ENCODE peak calls at places on chromosomes 13 and 19, in five cellular contexts. G, N, J, T and U are unnamed samples.

GRCh38 chr19:13031917-13032623 is 36.8 kb downstream of the NFIX start:
- DNase-seq in G (no peak), J (no peak), N (no peak), T (no peak), U (peak)

GRCh38 chr19:45508681-45508930 is 1.3 kb downstream of the VASP start:
- DNase-seq in N (no peak), T (no peak), G (no peak), J (no peak), U (no peak)

GRCh38 chr13:113776231-113777125 is 17.5 kb downstream of the TMEM255B start:
- DNase-seq in J (no peak), G (no peak), T (no peak), N (no peak), U (no peak)

GRCh38 chr13:95569966-95570365 is 17.4 kb downstream of the CLDN10 start:
- DNase-seq in T (no peak), G (no peak), N (no peak), J (no peak), U (no peak)

GRCh38 chr13:78382481-78382880 is 220.9 kb downstream of the POU4F1 start:
- DNase-seq in G (peak), T (no peak), N (no peak), J (no peak), U (no peak)

GRCh38 chr13:93625536-93625935 is 398.9 kb downstream of the GPC6 start:
- DNase-seq in G (no peak), N (no peak), T (no peak), J (no peak), U (no peak)

GRCh38 chr13:37241786-37242185 is 136.3 kb upstream of the CSNK1A1L start:
- DNase-seq in J (no peak), N (no peak), T (no peak), G (no peak), U (no peak)

GRCh38 chr19:18677156-18677555 is 6.3 kb upstream of the CRTC1 start:
- DNase-seq in N (no peak), G (no peak), T (no peak), J (no peak), U (no peak)

GRCh38 chr13:76795701-76796695 is 90.2 kb downstream of the KCTD12 start:
- DNase-seq in J (no peak), G (no peak), N (no peak), T (no peak), U (no peak)

GRCh38 chr13:99856021-99856420 is 115.5 kb downstream of the ZIC5 start:
- DNase-seq in G (peak), N (no peak), T (no peak), J (no peak), U (no peak)

GRCh38 chr13:34246511-34246910 is 428.6 kb downstream of the RFC3 start:
- DNase-seq in T (no peak), J (no peak), N (no peak), G (no peak), U (no peak)

GRCh38 chr19:2051771-2052704 is 994 bp upstream of the MKNK2 start:
- DNase-seq in G (no peak), J (no peak), T (no peak), N (no peak), U (no peak)

GRCh38 chr19:3914199-3914598 is 18.7 kb upstream of the NMRK2 start:
- DNase-seq in N (no peak), J (no peak), T (no peak), G (no peak), U (no peak)

GRCh38 chr19:11693505-11694499 is 44.9 kb downstream of the ZNF823 start:
- DNase-seq in T (peak), G (peak), N (peak), J (no peak), U (peak)

GRCh38 chr13:59700281-59700680 is 463.4 kb downstream of the DIAPH3 start:
- DNase-seq in J (no peak), T (no peak), G (no peak), N (no peak), U (no peak)

GRCh38 chr19:21604351-21604926 is 99.0 kb downstream of the ZNF429 start:
- DNase-seq in G (peak), J (no peak), N (no peak), T (no peak), U (peak)

GRCh38 chr19:14337510-14337909 is 43.7 kb upstream of the ADGRE5 start:
- DNase-seq in J (no peak), N (no peak), G (peak), T (no peak), U (peak)

GRCh38 chr13:33116321-33117010 is 100.2 kb downstream of the KL start:
- DNase-seq in N (no peak), J (no peak), T (no peak), G (no peak), U (no peak)

GRCh38 chr19:53823380-53824120 is 564 bp downstream of the NLRP12 start:
- DNase-seq in J (no peak), T (no peak), N (no peak), G (no peak), U (no peak)

GRCh38 chr13:101868585-101869469 is 416.4 kb downstream of the ITGBL1 start:
- DNase-seq in G (peak), J (no peak), N (no peak), T (no peak), U (no peak)

GRCh38 chr13:93235258-93236015 is 8.8 kb downstream of the GPC6 start:
- DNase-seq in N (no peak), J (no peak), T (no peak), G (no peak), U (no peak)

GRCh38 chr13:87810391-87810801 is 139.2 kb downstream of the SLITRK5 start:
- DNase-seq in G (no peak), J (no peak), T (no peak), N (no peak), U (no peak)

GRCh38 chr19:13885826-13886365 is 9.0 kb downstream of the NANOS3 start:
- DNase-seq in N (no peak), T (no peak), J (no peak), G (no peak), U (no peak)

GRCh38 chr19:38878575-38879399 is 712 bp upstream of the RINL start:
- DNase-seq in G (no peak), N (no peak), J (no peak), T (no peak), U (no peak)

GRCh38 chr19:2070436-2070827 is 19.4 kb upstream of the MKNK2 start:
- DNase-seq in T (no peak), G (no peak), J (no peak), N (no peak), U (no peak)

GRCh38 chr13:106467406-106468122 is 67.9 kb downstream of the EFNB2 start:
- DNase-seq in N (no peak), J (no peak), T (no peak), G (no peak), U (peak)

GRCh38 chr13:26679945-26680516 is 80.6 kb downstream of the GPR12 start:
- DNase-seq in N (peak), G (peak), J (no peak), T (peak), U (peak)

GRCh38 chr13:90562388-90562787 is 785.1 kb upstream of the MIR17HG start:
- DNase-seq in T (no peak), G (no peak), J (no peak), N (no peak), U (no peak)

GRCh38 chr19:40908981-40909380 is 26.9 kb upstream of the CYP2A7 start:
- DNase-seq in N (peak), T (no peak), G (no peak), J (no peak), U (no peak)

GRCh38 chr13:52374389-52374788 is 31.6 kb downstream of the THSD1 start:
- DNase-seq in T (no peak), J (no peak), N (no peak), G (no peak), U (no peak)